ENCODE peak calls at places on chromosomes 7 and 10, in seven cellular contexts. M is cardiac muscle cell, S is tibial artery, Q is tibial nerve, I is colonic mucosa, B is psoas muscle, R is stomach. C is an unnamed sample.

GRCh38 chr7:6590645-6591110 is 857 bp downstream of the INTS15 start:
- DNase-seq in M (no peak), S (no peak), Q (no peak), I (no peak), B (no peak), R (no peak), C (no peak)

GRCh38 chr10:110337906-110338305 is 33.2 kb upstream of the SMNDC1 start:
- DNase-seq in M (no peak), S (no peak), Q (no peak), I (no peak), B (no peak), R (no peak), C (no peak)

GRCh38 chr7:16817536-16817935 is 12.7 kb upstream of the AGR2 start:
- DNase-seq in M (no peak), S (no peak), Q (no peak), I (no peak), B (no peak), R (no peak), C (no peak)

GRCh38 chr10:114060456-114060855 is 16.8 kb downstream of the ADRB1 start:
- DNase-seq in M (no peak), S (no peak), Q (no peak), I (no peak), B (no peak), R (no peak), C (no peak)

GRCh38 chr10:59376817-59377340 is 14.5 kb upstream of the FAM13C start:
- DNase-seq in M (no peak), S (no peak), Q (no peak), I (no peak), B (no peak), R (no peak), C (no peak)

GRCh38 chr10:68103867-68104255 is 5.4 kb upstream of the MYPN start:
- DNase-seq in M (no peak), S (no peak), Q (no peak), I (no peak), B (no peak), R (no peak), C (no peak)

GRCh38 chr10:70737250-70737649 is 47.9 kb downstream of the TBATA start:
- DNase-seq in M (no peak), S (no peak), Q (no peak), I (no peak), B (no peak), R (no peak), C (no peak)

GRCh38 chr10:52757777-52758176 is 14.8 kb downstream of the MBL2 start:
- DNase-seq in M (no peak), S (no peak), Q (no peak), I (no peak), B (no peak), R (no peak), C (no peak)

GRCh38 chr10:11326241-11326640 is 285.2 kb downstream of the USP6NL start:
- DNase-seq in M (no peak), S (no peak), Q (no peak), I (no peak), B (no peak), R (no peak), C (no peak)

GRCh38 chr7:53209129-53209528 is 173.7 kb downstream of the POM121L12 start:
- DNase-seq in M (no peak), S (no peak), Q (no peak), I (no peak), B (no peak), R (no peak), C (no peak)

GRCh38 chr10:22969704-22970103 is 41.9 kb downstream of the ARMC3 start:
- DNase-seq in M (no peak), S (no peak), Q (no peak), I (no peak), B (no peak), R (no peak), C (no peak)

GRCh38 chr10:598415-599170 is 90.9 kb downstream of the DIP2C start:
- DNase-seq in M (no peak), S (no peak), Q (no peak), I (no peak), B (no peak), R (no peak), C (no peak)

GRCh38 chr7:38448842-38449241 is 175.4 kb upstream of the TARP start:
- DNase-seq in M (no peak), S (no peak), Q (no peak), I (no peak), B (no peak), R (no peak), C (no peak)

GRCh38 chr10:13299437-13300287 is at the start of gene PHYH:
- DNase-seq in M (peak; percentile 91), S (peak; percentile 94), Q (peak; percentile 82), I (peak; percentile 93), B (peak; percentile 98), R (peak; percentile 94), C (peak; percentile 92)

GRCh38 chr7:83001362-83002040 is 161.2 kb downstream of the PCLO start:
- DNase-seq in M (no peak), S (no peak), Q (no peak), I (no peak), B (no peak), R (no peak), C (no peak)

DNA sequence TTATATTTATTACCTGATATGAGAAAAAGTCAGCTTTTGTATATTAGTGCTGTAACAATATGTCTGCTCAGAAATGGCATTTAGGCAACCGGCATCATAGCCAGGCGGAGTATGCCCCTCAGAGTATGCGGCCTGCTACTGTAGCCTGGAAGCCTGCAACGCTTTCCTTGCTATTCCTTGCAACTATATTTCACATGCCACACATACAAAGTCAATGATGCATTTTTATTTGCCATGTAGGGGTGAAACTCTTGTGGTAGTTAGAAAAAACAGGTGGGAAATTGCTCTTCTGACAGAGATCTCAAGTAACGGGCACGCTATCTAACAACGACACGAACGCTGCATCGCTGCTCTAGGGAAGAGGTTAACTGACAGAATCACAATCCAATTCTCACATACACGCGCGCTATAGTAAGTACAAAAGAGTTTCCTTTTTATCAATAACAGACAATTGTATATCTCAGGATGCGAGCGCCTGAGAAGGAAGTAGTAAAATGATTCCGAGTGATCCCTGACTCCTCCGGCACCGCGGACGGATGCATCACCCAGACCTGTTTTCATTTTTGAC is 5.9 kb downstream of the EBF3 start:
- DNase-seq in M (peak; percentile 59), S (peak; percentile 30), Q (no peak), I (no peak), B (peak; percentile 66), R (no peak), C (no peak)
- TF ChIP-seq CTCF in M (peak; percentile 42), S (no peak), Q (peak; percentile 21), I (no peak), B (peak; percentile 57), R (no peak), C (no peak)

GRCh38 chr7:37349979-37350590 is 98.6 kb downstream of the ELMO1 start:
- DNase-seq in M (no peak), S (no peak), Q (no peak), I (no peak), B (no peak), R (no peak), C (no peak)
- H3K4me1 ChIP-seq in M (peaks cover 33% of the 10 kb centered on the region), S (no peaks in the 10 kb centered on the region), Q (peaks cover 20% of the 10 kb centered on the region), I (no peaks in the 10 kb centered on the region), B (no peaks in the 10 kb centered on the region), R (peaks cover 12% of the 10 kb centered on the region), C (peaks cover 4% of the 10 kb centered on the region)

GRCh38 chr10:6722616-6723004 is 142.5 kb upstream of the PRKCQ start:
- DNase-seq in M (no peak), S (no peak), Q (no peak), I (no peak), B (no peak), R (no peak), C (no peak)
- H3K27me3 ChIP-seq in M (no peaks in the 10 kb centered on the region), S (no peaks in the 10 kb centered on the region), Q (no peaks in the 10 kb centered on the region), I (no peaks in the 10 kb centered on the region), B (no peaks in the 10 kb centered on the region), R (peaks cover 55% of the 10 kb centered on the region), C (peaks cover 8% of the 10 kb centered on the region)

DNA sequence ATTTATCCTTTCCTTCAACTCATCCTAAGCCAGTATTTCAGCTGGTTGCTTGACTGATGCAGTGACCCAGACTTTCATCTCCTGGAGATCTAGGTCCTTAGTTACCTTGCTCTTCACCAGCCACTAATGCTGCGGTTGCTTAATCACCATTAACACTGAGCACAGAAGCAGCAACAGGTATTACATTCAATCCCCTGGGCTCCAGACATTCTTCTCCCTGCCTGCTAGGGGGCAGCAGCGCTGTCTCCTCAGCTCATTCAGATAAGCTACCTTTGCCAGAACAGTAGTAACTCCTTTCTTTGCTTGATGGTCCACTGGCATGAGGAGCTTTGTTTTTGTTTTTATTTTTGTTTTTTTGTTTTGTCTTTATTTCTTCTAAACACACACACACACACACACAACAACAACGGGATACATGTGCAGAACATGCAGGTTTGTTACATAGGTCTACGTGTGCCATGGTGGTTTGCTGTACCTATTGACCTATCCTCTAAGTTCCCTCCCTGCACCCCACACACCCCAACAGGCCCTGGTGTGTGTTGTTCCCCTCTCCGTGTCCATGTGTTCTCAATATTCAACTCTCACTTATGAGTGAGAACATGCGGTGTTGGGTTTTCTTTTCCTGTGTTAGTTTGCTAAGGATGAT is 1043.2 kb upstream of the C7orf33 start:
- DNase-seq in M (peak; percentile 37), S (no peak), Q (no peak), I (peak; percentile 22), B (no peak), R (peak; percentile 35), C (peak; percentile 46)
- TF ChIP-seq CTCF in M (peak; percentile 60), S (no peak), Q (no peak), I (peak; percentile 43), B (no peak), R (no peak), C (peak; percentile 63)

GRCh38 chr7:25664593-25664992 is 436.3 kb upstream of the NPVF start:
- DNase-seq in M (no peak), S (no peak), Q (no peak), I (no peak), B (no peak), R (no peak), C (no peak)

GRCh38 chr7:25666671-25667060 is 438.4 kb upstream of the NPVF start:
- DNase-seq in M (no peak), S (no peak), Q (no peak), I (no peak), B (no peak), R (no peak), C (no peak)

GRCh38 chr7:25663877-25664276 is 435.6 kb upstream of the NPVF start:
- DNase-seq in M (no peak), S (no peak), Q (no peak), I (no peak), B (no peak), R (no peak), C (no peak)

GRCh38 chr7:25665903-25666670 is 437.8 kb upstream of the NPVF start:
- DNase-seq in M (no peak), S (no peak), Q (no peak), I (no peak), B (no peak), R (no peak), C (no peak)

DNA sequence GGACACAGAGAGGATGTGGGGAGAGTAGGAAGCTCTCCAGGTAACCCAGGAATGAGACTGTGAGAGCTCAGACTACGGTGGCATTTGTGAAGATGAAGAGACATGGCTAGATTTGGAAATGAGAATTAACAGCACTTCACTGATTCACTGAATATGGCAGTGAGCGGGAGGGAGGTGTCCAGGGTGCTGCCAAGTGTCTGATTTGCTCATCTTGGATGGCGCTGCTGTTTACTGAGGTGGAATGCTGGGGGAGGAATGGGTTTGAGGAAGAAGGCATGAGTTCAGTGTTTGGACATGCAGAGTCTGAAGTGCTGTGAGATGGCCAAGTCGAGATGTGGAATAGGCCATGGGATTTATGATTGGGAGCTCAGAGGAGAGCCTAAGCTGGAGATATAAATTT is 437.1 kb upstream of the NPVF start:
- DNase-seq in M (no peak), S (peak; percentile 64), Q (no peak), I (no peak), B (peak; percentile 60), R (no peak), C (no peak)
- H3K4me1 ChIP-seq in M (peaks cover 5% of the 10 kb centered on the region), S (no peaks in the 10 kb centered on the region), Q (no peaks in the 10 kb centered on the region), I (no peaks in the 10 kb centered on the region), B (peaks cover 33% of the 10 kb centered on the region), R (peaks cover 13% of the 10 kb centered on the region), C (peaks cover 15% of the 10 kb centered on the region)

C was measured in body of pancreas.